ENCODE peak calls at places on chromosome 10, in six cellular contexts. M, O, S, I, D and R are unnamed samples.
A peak's percentile ranks its signal among the peaks of the same experiment; 100 is the strongest.

GRCh38 chr10:71270301-71270777 is 48.7 kb upstream of the SLC29A3 start:
- DNase-seq in S (peak; percentile 70), I (peak; percentile 64), D (peak; percentile 34), M (peak; percentile 72), O (no peak), R (peak; percentile 77)

GRCh38 chr10:113213041-113213440 is 263.0 kb downstream of the TCF7L2 start:
- DNase-seq in D (no peak), O (no peak), S (no peak), I (no peak), M (no peak), R (no peak)

GRCh38 chr10:119455609-119456434 is 86.7 kb downstream of the RGS10 start:
- DNase-seq in S (no peak), O (no peak), D (no peak), I (no peak), M (no peak), R (no peak)

GRCh38 chr10:63466168-63466935 is 575 bp upstream of the JMJD1C start:
- DNase-seq in S (peak; percentile 58), D (peak; percentile 10), O (peak; percentile 68), I (peak; percentile 64), M (peak; percentile 39), R (no peak)

GRCh38 chr10:97292097-97292861 is at the start of gene ARHGAP19:
- DNase-seq in M (peak; percentile 99), D (peak; percentile 96), O (peak; percentile 95), I (peak; percentile 96), S (peak; percentile 96), R (peak; percentile 97)

GRCh38 chr10:43308986-43309385 is 42.1 kb upstream of the RASGEF1A start:
- DNase-seq in D (no peak), I (no peak), M (no peak), O (peak; percentile 73), S (no peak), R (no peak)

GRCh38 chr10:22618081-22618785 is 96.1 kb downstream of the PIP4K2A start:
- DNase-seq in I (no peak), O (no peak), M (no peak), D (no peak), S (peak; percentile 82), R (no peak)

GRCh38 chr10:131825150-131825907 is 75.5 kb upstream of the PPP2R2D start:
- DNase-seq in I (no peak), S (no peak), D (no peak), O (peak; percentile 31), M (no peak), R (no peak)

GRCh38 chr10:70145166-70145665 is 1.3 kb downstream of the TYSND1 start:
- DNase-seq in S (no peak), M (no peak), D (no peak), O (no peak), I (peak; percentile 35), R (no peak)